ENCODE peak calls at places on chromosomes 5 and 9, in six cellular contexts. W, R, X, A, V and O are unnamed samples.

GRCh38 chr9:13674926-13675637 is 395.6 kb upstream of the MPDZ start:
- DNase-seq in W (no peak), R (no peak), X (no peak), A (no peak), V (no peak), O (no peak)

GRCh38 chr9:131302244-131303075 is 12.9 kb downstream of the PLPP7 start:
- DNase-seq in W (no peak), R (no peak), X (no peak), A (no peak), V (no peak), O (no peak)

GRCh38 chr5:23994581-23995370 is 487.4 kb downstream of the PRDM9 start:
- DNase-seq in W (no peak), R (no peak), X (peak), A (no peak), V (no peak), O (no peak)

GRCh38 chr9:135098400-135099105 is 11.1 kb downstream of the OLFM1 start:
- DNase-seq in W (peak), R (no peak), X (no peak), A (peak), V (no peak), O (no peak)

GRCh38 chr5:66744040-66744439 is 147.8 kb downstream of the MAST4 start:
- DNase-seq in W (no peak), R (no peak), X (no peak), A (peak), V (no peak), O (no peak)

GRCh38 chr9:79944991-79945390 is 373.2 kb downstream of the TLE4 start:
- DNase-seq in W (no peak), R (no peak), X (no peak), A (no peak), V (no peak), O (no peak)

GRCh38 chr5:81906086-81906485 is 65.7 kb upstream of the ATG10 start:
- DNase-seq in W (no peak), R (no peak), X (no peak), A (peak), V (no peak), O (no peak)

GRCh38 chr9:111904889-111905288 is 8.3 kb downstream of the UGCG start:
- DNase-seq in W (no peak), R (no peak), X (no peak), A (no peak), V (no peak), O (no peak)

GRCh38 chr9:17776735-17777134 is 197.9 kb downstream of the SH3GL2 start:
- DNase-seq in W (no peak), R (no peak), X (no peak), A (peak), V (no peak), O (no peak)

GRCh38 chr5:133709074-133709676 is 96.8 kb upstream of the FSTL4 start:
- DNase-seq in W (no peak), R (no peak), X (no peak), A (no peak), V (peak), O (no peak)

GRCh38 chr5:164504141-164504772 is 998.8 kb downstream of the MAT2B start:
- DNase-seq in W (peak), R (no peak), X (peak), A (peak), V (peak), O (peak)

GRCh38 chr9:75871624-75872023 is 18.8 kb upstream of the PCSK5 start:
- DNase-seq in W (no peak), R (no peak), X (no peak), A (no peak), V (no peak), O (no peak)

GRCh38 chr9:134698587-134699342 is 57.2 kb downstream of the COL5A1 start:
- DNase-seq in W (peak), R (no peak), X (peak), A (peak), V (peak), O (peak)

GRCh38 chr5:1912951-1913565 is 30.3 kb upstream of the IRX4 start:
- DNase-seq in W (no peak), R (no peak), X (no peak), A (no peak), V (no peak), O (no peak)

GRCh38 chr9:124398191-124398590 is 17.1 kb downstream of the PSMB7 start:
- DNase-seq in W (no peak), R (no peak), X (no peak), A (no peak), V (no peak), O (no peak)

GRCh38 chr9:117772960-117773359 is 68.8 kb downstream of the TLR4 start:
- DNase-seq in W (peak), R (no peak), X (no peak), A (peak), V (peak), O (peak)

GRCh38 chr9:124121725-124122124 is 110.2 kb downstream of the LHX2 start:
- DNase-seq in W (no peak), R (no peak), X (no peak), A (no peak), V (no peak), O (no peak)

GRCh38 chr9:132201780-132202703 is 40.2 kb downstream of the NTNG2 start:
- DNase-seq in W (no peak), R (no peak), X (no peak), A (no peak), V (no peak), O (no peak)

GRCh38 chr5:152246401-152246800 is 158.7 kb downstream of the NMUR2 start:
- DNase-seq in W (peak), R (no peak), X (peak), A (peak), V (no peak), O (no peak)

GRCh38 chr5:172048539-172049101 is 42.2 kb upstream of the FBXW11 start:
- DNase-seq in W (no peak), R (no peak), X (no peak), A (no peak), V (no peak), O (no peak)

GRCh38 chr9:76219555-76220151 is 174.6 kb downstream of the RFK start:
- DNase-seq in W (no peak), R (no peak), X (peak), A (no peak), V (no peak), O (no peak)

GRCh38 chr9:133518193-133518592 is 6.6 kb downstream of the MYMK start:
- DNase-seq in W (no peak), R (no peak), X (no peak), A (no peak), V (no peak), O (no peak)

GRCh38 chr5:16886366-16886736 is 49.7 kb downstream of the MYO10 start:
- DNase-seq in W (no peak), R (no peak), X (no peak), A (no peak), V (peak), O (no peak)

GRCh38 chr9:130235558-130236435 is 29.8 kb upstream of the HMCN2 start:
- DNase-seq in W (peak), R (peak), X (peak), A (peak), V (peak), O (peak)

GRCh38 chr5:95379133-95379532 is 12.0 kb upstream of the FAM81B start:
- DNase-seq in W (no peak), R (no peak), X (no peak), A (no peak), V (no peak), O (no peak)

GRCh38 chr9:13718086-13718485 is 438.6 kb upstream of the MPDZ start:
- DNase-seq in W (no peak), R (no peak), X (no peak), A (peak), V (no peak), O (no peak)

GRCh38 chr5:139635191-139635590 is 13.0 kb upstream of the CXXC5 start:
- DNase-seq in W (no peak), R (no peak), X (no peak), A (no peak), V (no peak), O (no peak)

GRCh38 chr9:98037362-98037761 is 19.2 kb upstream of the NANS start:
- DNase-seq in W (peak), R (no peak), X (peak), A (no peak), V (no peak), O (no peak)

GRCh38 chr5:93151896-93152295 is 429.1 kb downstream of the NR2F1-AS1 start:
- DNase-seq in W (no peak), R (no peak), X (no peak), A (no peak), V (no peak), O (no peak)

GRCh38 chr9:121858788-121859187 is 207.4 kb downstream of the DAB2IP start:
- DNase-seq in W (no peak), R (no peak), X (no peak), A (no peak), V (no peak), O (no peak)